ENCODE peak calls at places on chromosome 12, in eight cellular contexts. E is SK-N-SH; O is naive B cell; G is GM12891; V is stimulated activated CD4-positive, alpha-beta T cell treated with anti-CD3 and anti-CD28 coated beads, Interleukin-2, amount 100 ng/mL, for 48 hours; N is NCI-H1105 treated with DMSO at 0.1 percent for 48 hours; J is AG04450; Z is osteocyte. U is an unnamed sample.

GRCh38 chr12:96375173-96375572 is 25.1 kb downstream of the CDK17 start:
- DNase-seq in G (no peak), N (no peak), V (no peak), J (no peak), Z (no peak), E (no peak), O (no peak), U (no peak)

GRCh38 chr12:54371328-54372112 is 7.2 kb upstream of the GPR84 start:
- DNase-seq in Z (no peak), O (no peak), V (no peak), E (peak), N (peak), J (no peak), G (no peak), U (no peak)

GRCh38 chr12:29160230-29160629 is 11.2 kb downstream of the FAR2 start:
- DNase-seq in G (no peak), V (no peak), N (no peak), J (no peak), E (no peak), Z (no peak), O (no peak), U (no peak)

GRCh38 chr12:66503746-66504145 is 175.1 kb downstream of the GRIP1 start:
- DNase-seq in J (no peak), E (no peak), O (no peak), N (no peak), V (no peak), Z (no peak), G (no peak), U (no peak)

GRCh38 chr12:109719123-109720022 is 5.7 kb downstream of the FAM222A start:
- DNase-seq in G (no peak), O (no peak), V (no peak), Z (no peak), E (peak), J (no peak), N (no peak), U (no peak)

GRCh38 chr12:32891526-32891925 is 5.1 kb downstream of the PKP2 start:
- DNase-seq in V (no peak), O (no peak), G (no peak), E (no peak), J (no peak), Z (no peak), N (no peak), U (no peak)

GRCh38 chr12:57133013-57133569 is 4.8 kb downstream of the LRP1 start:
- DNase-seq in N (no peak), Z (no peak), J (no peak), V (no peak), E (no peak), G (no peak), O (no peak), U (no peak)

GRCh38 chr12:32301216-32301615 is 98.1 kb upstream of the FGD4 start:
- DNase-seq in G (no peak), J (no peak), V (no peak), O (no peak), N (no peak), E (no peak), Z (no peak), U (no peak)

GRCh38 chr12:121453629-121454028 is 53.7 kb downstream of the RNF34 start:
- DNase-seq in V (no peak), O (no peak), G (no peak), Z (no peak), N (no peak), J (no peak), E (no peak), U (no peak)

GRCh38 chr12:24266982-24267381 is 317.5 kb upstream of the SOX5 start:
- DNase-seq in Z (no peak), N (no peak), E (no peak), V (no peak), O (no peak), J (no peak), G (no peak), U (no peak)

GRCh38 chr12:55697686-55698085 is 10.0 kb downstream of the ITGA7 start:
- DNase-seq in E (no peak), N (no peak), Z (no peak), V (no peak), G (no peak), O (no peak), J (no peak), U (no peak)

GRCh38 chr12:51972849-51973273 is 21.4 kb downstream of the ACVR1B start:
- DNase-seq in G (no peak), N (no peak), Z (no peak), E (no peak), O (no peak), J (no peak), V (peak), U (no peak)

GRCh38 chr12:79452906-79453305 is 237.9 kb downstream of the PAWR start:
- DNase-seq in N (no peak), J (no peak), O (no peak), V (no peak), G (no peak), E (no peak), Z (no peak), U (no peak)

U was measured in type B pancreatic cell.